ENCODE peak calls at places on chromosome 3, in nine cellular contexts. B is Calu3, H is NCI-H748 treated with DMSO at 0.1 percent for 48 hours, S is HuH-7, T is left colon, A is GM23248, V is A172, R is occipital lobe, O is AG20443. F is an unnamed sample.

GRCh38 chr3:13286873-13287272 is 133.2 kb downstream of the NUP210 start:
- DNase-seq in B (no peak), H (no peak), S (no peak), T (no peak), A (no peak), V (no peak), R (no peak), O (no peak), F (no peak)

GRCh38 chr3:141348848-141349247 is 19.5 kb upstream of the ZBTB38 start:
- DNase-seq in B (no peak), H (no peak), S (no peak), T (no peak), A (no peak), V (no peak), R (no peak), O (no peak), F (no peak)

GRCh38 chr3:32239638-32240550 is 1.4 kb downstream of the CMTM8 start:
- DNase-seq in B (peak), H (peak), S (peak), T (peak), A (peak), V (no peak), R (no peak), O (no peak), F (no peak)

GRCh38 chr3:185715091-185715490 is 109.8 kb downstream of the IGF2BP2 start:
- DNase-seq in B (peak), H (no peak), S (no peak), T (no peak), A (peak), V (peak), R (no peak), O (peak), F (no peak)

GRCh38 chr3:67076607-67077006 is 78.5 kb downstream of the KBTBD8 start:
- DNase-seq in B (no peak), H (no peak), S (no peak), T (no peak), A (no peak), V (peak), R (no peak), O (no peak), F (no peak)

GRCh38 chr3:13039286-13039896 is 33.8 kb downstream of the IQSEC1 start:
- DNase-seq in B (no peak), H (no peak), S (no peak), T (no peak), A (peak), V (no peak), R (no peak), O (no peak), F (no peak)

GRCh38 chr3:115217678-115218451 is 70.8 kb upstream of the ZBTB20 start:
- DNase-seq in B (peak), H (peak), S (peak), T (peak), A (peak), V (peak), R (no peak), O (peak), F (peak)

GRCh38 chr3:158789592-158789991 is 12.3 kb upstream of the MFSD1 start:
- DNase-seq in B (peak), H (no peak), S (no peak), T (no peak), A (peak), V (peak), R (no peak), O (peak), F (no peak)

GRCh38 chr3:108713801-108714200 is 43.4 kb downstream of the RETNLB start:
- DNase-seq in B (no peak), H (no peak), S (no peak), T (no peak), A (no peak), V (no peak), R (no peak), O (no peak), F (no peak)

GRCh38 chr3:100769693-100770092 is 60.4 kb downstream of the TFG start:
- DNase-seq in B (no peak), H (no peak), S (no peak), T (no peak), A (no peak), V (no peak), R (no peak), O (no peak), F (no peak)

GRCh38 chr3:174409085-174409743 is 449.9 kb upstream of the NAALADL2 start:
- DNase-seq in B (no peak), H (no peak), S (no peak), T (no peak), A (no peak), V (no peak), R (no peak), O (no peak), F (no peak)

GRCh38 chr3:132641837-132642538 is 17.6 kb downstream of the ACAD11 start:
- DNase-seq in B (no peak), H (peak), S (peak), T (no peak), A (peak), V (peak), R (no peak), O (peak), F (no peak)

GRCh38 chr3:188687389-188687788 is 484.4 kb upstream of the TPRG1 start:
- DNase-seq in B (no peak), H (no peak), S (no peak), T (no peak), A (peak), V (peak), R (no peak), O (peak), F (peak)

GRCh38 chr3:151383956-151384355 is 597 bp downstream of the P2RY12 start:
- DNase-seq in B (no peak), H (no peak), S (no peak), T (no peak), A (no peak), V (no peak), R (no peak), O (no peak), F (no peak)

GRCh38 chr3:8503871-8504610 is 2.4 kb downstream of the LMCD1 start:
- DNase-seq in B (no peak), H (no peak), S (no peak), T (no peak), A (no peak), V (no peak), R (no peak), O (no peak), F (no peak)

GRCh38 chr3:138197058-138197457 is 10.0 kb downstream of the ARMC8 start:
- DNase-seq in B (peak), H (no peak), S (no peak), T (no peak), A (peak), V (peak), R (no peak), O (peak), F (no peak)

GRCh38 chr3:146160964-146161724 is at the start of gene PLOD2:
- DNase-seq in B (peak), H (peak), S (peak), T (peak), A (peak), V (peak), R (peak), O (peak), F (peak)

GRCh38 chr3:37725842-37726241 is 135.8 kb upstream of the CTDSPL start:
- DNase-seq in B (no peak), H (no peak), S (no peak), T (no peak), A (no peak), V (no peak), R (no peak), O (no peak), F (no peak)

GRCh38 chr3:50623840-50624474 is 7.0 kb downstream of the MAPKAPK3 start:
- DNase-seq in B (no peak), H (no peak), S (no peak), T (no peak), A (peak), V (peak), R (no peak), O (peak), F (peak)

GRCh38 chr3:110378481-110378880 is 693.1 kb upstream of the NECTIN3 start:
- DNase-seq in B (no peak), H (no peak), S (no peak), T (no peak), A (no peak), V (no peak), R (no peak), O (no peak), F (no peak)

GRCh38 chr3:158091526-158091925 is 14.7 kb downstream of the SHOX2 start:
- DNase-seq in B (no peak), H (no peak), S (no peak), T (no peak), A (peak), V (no peak), R (no peak), O (no peak), F (no peak)

GRCh38 chr3:149020196-149020838 is 29.0 kb downstream of the GYG1 start:
- DNase-seq in B (no peak), H (no peak), S (no peak), T (no peak), A (peak), V (no peak), R (no peak), O (no peak), F (no peak)

F was measured in adrenal gland.